ENCODE peak calls at places on chromosome 3, in nine cellular contexts. N, C, W, E, O, H, B, R and L are unnamed samples.

GRCh38 chr3:128432898-128433629 is 33.6 kb downstream of the DNAJB8 start:
- DNase-seq in N (no peak), C (no peak), W (peak; percentile 84), E (no peak), O (no peak), H (no peak), B (no peak), R (peak; percentile 75), L (no peak)

GRCh38 chr3:14884665-14885064 is 62.7 kb upstream of the NR2C2 start:
- DNase-seq in N (peak; percentile 51), C (no peak), W (no peak), E (no peak), O (no peak), H (no peak), B (no peak), R (no peak), L (no peak)

GRCh38 chr3:17979911-17980310 is 237.5 kb upstream of the TBC1D5 start:
- DNase-seq in N (no peak), C (no peak), W (no peak), E (no peak), O (no peak), H (no peak), B (no peak), R (no peak), L (no peak)

GRCh38 chr3:25365636-25366035 is 62.4 kb upstream of the RARB start:
- DNase-seq in N (no peak), C (no peak), W (no peak), E (no peak), O (no peak), H (no peak), B (no peak), R (no peak), L (no peak)

GRCh38 chr3:74469151-74469550 is 145.3 kb downstream of the CNTN3 start:
- DNase-seq in N (no peak), C (no peak), W (no peak), E (no peak), O (no peak), H (no peak), B (no peak), R (no peak), L (no peak)

GRCh38 chr3:24765399-24765798 is 270.7 kb upstream of the THRB start:
- DNase-seq in N (no peak), C (no peak), W (no peak), E (no peak), O (no peak), H (no peak), B (no peak), R (no peak), L (no peak)

GRCh38 chr3:177772908-177773557 is 575.8 kb upstream of the TBL1XR1 start:
- DNase-seq in N (no peak), C (no peak), W (no peak), E (no peak), O (no peak), H (no peak), B (no peak), R (no peak), L (no peak)

GRCh38 chr3:5122030-5122740 is at the start of gene ARL8B:
- DNase-seq in N (peak; percentile 99), C (peak; percentile 83), W (peak; percentile 85), E (peak; percentile 96), O (peak; percentile 92), H (peak; percentile 90), B (peak; percentile 87), R (peak; percentile 94), L (peak; percentile 93)

GRCh38 chr3:25911525-25912295 is 121.8 kb downstream of the OXSM start:
- DNase-seq in N (no peak), C (no peak), W (no peak), E (no peak), O (no peak), H (no peak), B (no peak), R (no peak), L (no peak)

GRCh38 chr3:72523409-72524172 is 324.7 kb downstream of the SHQ1 start:
- DNase-seq in N (peak; percentile 82), C (peak; percentile 4), W (no peak), E (no peak), O (no peak), H (no peak), B (no peak), R (no peak), L (peak; percentile 45)

GRCh38 chr3:149566296-149566945 is 91.4 kb downstream of the WWTR1 start:
- DNase-seq in N (no peak), C (no peak), W (no peak), E (no peak), O (no peak), H (no peak), B (no peak), R (no peak), L (no peak)

GRCh38 chr3:184659797-184660301 is 52.0 kb downstream of the MAGEF1 start:
- DNase-seq in N (no peak), C (no peak), W (peak; percentile 31), E (no peak), O (no peak), H (no peak), B (no peak), R (no peak), L (no peak)

GRCh38 chr3:29026959-29027358 is 253.9 kb upstream of the RBMS3 start:
- DNase-seq in N (no peak), C (no peak), W (no peak), E (no peak), O (no peak), H (no peak), B (no peak), R (no peak), L (no peak)

GRCh38 chr3:60434945-60435344 is 816.3 kb downstream of the FHIT start:
- DNase-seq in N (no peak), C (no peak), W (no peak), E (no peak), O (no peak), H (no peak), B (no peak), R (no peak), L (no peak)

GRCh38 chr3:102715030-102715697 is 280.3 kb downstream of the ZPLD1 start:
- DNase-seq in N (no peak), C (no peak), W (no peak), E (no peak), O (no peak), H (no peak), B (no peak), R (no peak), L (no peak)

GRCh38 chr3:124656531-124656930 is 73.7 kb upstream of the UMPS start:
- DNase-seq in N (no peak), C (no peak), W (no peak), E (no peak), O (no peak), H (no peak), B (no peak), R (no peak), L (no peak)

GRCh38 chr3:73768594-73769308 is 144.0 kb upstream of the PDZRN3 start:
- DNase-seq in N (no peak), C (no peak), W (peak; percentile 16), E (no peak), O (no peak), H (no peak), B (no peak), R (no peak), L (no peak)

DNA sequence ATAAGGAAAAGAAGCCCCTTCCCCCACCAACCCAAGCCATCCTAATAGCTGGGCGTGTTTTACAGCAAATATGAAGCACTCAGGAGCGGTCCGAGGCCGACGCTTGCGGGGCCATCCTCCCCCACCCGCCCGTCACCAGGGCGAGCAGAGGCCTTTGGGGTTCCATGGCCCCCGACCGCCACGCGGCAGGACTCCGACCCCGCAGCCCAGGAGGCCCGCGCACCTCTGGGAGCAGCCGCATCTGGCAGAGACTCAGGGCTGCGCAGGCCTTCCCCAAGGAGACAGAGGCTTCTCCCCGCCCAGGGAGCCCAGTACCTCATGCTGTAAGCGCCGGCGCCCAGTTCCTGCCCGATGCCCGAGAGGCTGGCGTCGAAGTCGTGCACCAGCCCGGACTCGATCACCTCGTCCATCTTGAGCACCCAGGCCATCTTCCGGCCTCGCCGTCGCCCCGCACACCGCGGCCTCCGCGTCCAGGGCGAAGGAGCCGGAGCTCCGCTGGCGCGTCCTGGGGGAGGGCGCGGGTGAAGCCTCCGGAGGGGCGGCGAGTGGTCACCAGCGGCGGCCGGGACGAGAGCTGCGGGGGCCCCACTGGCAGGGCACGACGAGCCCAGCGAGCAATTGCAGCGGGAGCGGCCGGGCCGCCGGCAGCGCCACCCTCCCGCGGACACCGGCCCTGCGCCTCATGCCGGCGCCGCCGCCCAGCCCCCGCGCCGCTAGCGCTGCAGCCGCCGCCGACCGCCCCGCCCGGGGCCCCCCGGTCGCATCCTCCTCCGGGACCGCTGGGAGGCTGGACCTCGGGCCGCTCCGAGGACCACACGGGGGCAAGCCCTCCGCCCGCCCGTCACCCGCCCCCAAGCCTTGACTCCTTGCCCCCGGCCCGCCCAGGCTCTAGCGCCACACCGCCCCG is 531 bp downstream of the UBP1 start:
- DNase-seq in N (no peak), C (peak; percentile 39), W (peak; percentile 51), E (no peak), O (peak; percentile 56), H (peak; percentile 64), B (peak; percentile 56), R (peak; percentile 60), L (peak; percentile 56)
- TF ChIP-seq POLR2AphosphoS5 in N (peak; percentile 7), C (no peak), W (peak; percentile 34), E (no peak), O (peak; percentile 3), H (peak; percentile 8), B (peak; percentile 97), R (peak; percentile 15), L (peak; percentile 57)

DNA sequence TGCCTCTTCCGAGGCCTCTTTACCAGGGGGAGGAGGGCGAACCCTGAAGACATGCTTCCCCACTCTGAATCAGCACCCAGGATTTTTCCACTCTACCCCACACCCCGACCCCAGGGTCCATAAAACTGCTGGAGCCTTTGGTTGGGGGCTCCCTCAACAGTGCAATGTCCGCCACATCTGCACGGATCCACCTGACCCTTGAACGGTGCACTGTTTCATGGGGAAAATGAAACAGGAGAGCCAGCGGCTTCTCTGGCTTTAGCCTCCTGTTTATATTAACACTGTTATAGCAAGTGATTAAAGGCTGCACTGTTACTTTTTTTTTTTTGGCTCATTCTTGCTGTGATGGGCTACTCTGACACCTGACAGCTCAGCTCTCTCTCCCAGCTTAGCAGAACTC is 124.1 kb upstream of the DLG1 start:
- DNase-seq in N (no peak), C (no peak), W (no peak), E (no peak), O (no peak), H (no peak), B (no peak), R (no peak), L (no peak)
- H3K27ac ChIP-seq in N (no peak overlapping the region), C (no peak overlapping the region), W (no peak overlapping the region), E (no peak overlapping the region), O (no peak overlapping the region), H (no peak overlapping the region), B (no peak overlapping the region), R (no peak overlapping the region), L (no peak overlapping the region)

DNA sequence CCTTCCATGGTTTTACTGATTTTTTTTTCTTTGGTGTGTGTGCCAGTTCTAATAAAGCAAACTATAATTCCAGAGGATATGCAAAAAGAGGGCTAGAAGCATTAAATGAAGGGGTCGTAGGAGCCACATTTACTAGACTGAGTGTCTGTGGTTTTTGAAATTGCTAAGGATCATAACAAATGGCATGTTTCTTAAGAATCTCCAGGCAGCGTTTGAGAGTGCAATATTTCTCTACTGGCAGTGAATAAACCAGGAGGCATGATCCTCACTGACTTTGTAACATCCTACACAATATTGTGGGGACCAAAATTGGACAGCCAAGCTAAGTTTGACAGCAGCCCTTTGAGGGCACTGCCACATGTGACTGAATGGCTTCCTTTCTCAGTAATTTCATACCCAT is 115.9 kb upstream of the CCNL1 start:
- DNase-seq in N (no peak), C (no peak), W (no peak), E (no peak), O (no peak), H (no peak), B (no peak), R (no peak), L (no peak)
- H3K4me1 ChIP-seq in N (no peaks in the 10 kb centered on the region), C (no peaks in the 10 kb centered on the region), W (peaks cover 14% of the 10 kb centered on the region), E (no peaks in the 10 kb centered on the region), O (no peaks in the 10 kb centered on the region), H (no peaks in the 10 kb centered on the region), B (peaks cover 6% of the 10 kb centered on the region), R (no peaks in the 10 kb centered on the region), L (no peaks in the 10 kb centered on the region)

GRCh38 chr3:146250449-146251382 is at the start of gene PLSCR4:
- DNase-seq in N (peak; percentile 83), C (peak; percentile 54), W (peak; percentile 73), E (peak; percentile 95), O (peak; percentile 60), H (peak; percentile 57), B (peak; percentile 93), R (peak; percentile 65), L (peak; percentile 82)
- TF ChIP-seq POLR2AphosphoS5 in N (peak; percentile 81), C (peak; percentile 48), W (no peak), E (peak; percentile 77), O (peak; percentile 43), H (peak; percentile 25), B (peak; percentile 50), R (no peak), L (peak; percentile 53)